ENCODE peak calls at places on chromosomes 5 and 9, in eight cellular contexts. H, S, Y, B, C, M, X and V are unnamed samples.
A peak's percentile ranks its signal among the peaks of the same experiment; 100 is the strongest.

GRCh38 chr5:137440800-137441199 is 58.3 kb downstream of the SPOCK1 start:
- DNase-seq in H (no peak), S (no peak), Y (no peak), B (no peak), C (no peak), M (no peak), X (no peak), V (no peak)

GRCh38 chr9:128285033-128285784 is 9.1 kb downstream of the SWI5 start:
- DNase-seq in H (no peak), S (no peak), Y (no peak), B (no peak), C (no peak), M (no peak), X (no peak), V (no peak)

GRCh38 chr5:76867827-76868693 is 18.2 kb downstream of the S100Z start:
- DNase-seq in H (peak; percentile 67), S (peak; percentile 83), Y (peak; percentile 94), B (peak; percentile 71), C (peak; percentile 60), M (peak; percentile 71), X (peak; percentile 81), V (peak; percentile 39)

GRCh38 chr9:123437201-123437600 is 81.2 kb downstream of the CRB2 start:
- DNase-seq in H (no peak), S (no peak), Y (no peak), B (no peak), C (no peak), M (no peak), X (no peak), V (no peak)

GRCh38 chr5:132491368-132492364 is 1.1 kb upstream of the IRF1 start:
- DNase-seq in H (no peak), S (peak; percentile 7), Y (no peak), B (no peak), C (peak; percentile 13), M (no peak), X (no peak), V (no peak)

GRCh38 chr5:56812110-56812509 is 3.2 kb upstream of the MAP3K1 start:
- DNase-seq in H (no peak), S (peak; percentile 31), Y (peak; percentile 35), B (no peak), C (no peak), M (no peak), X (no peak), V (no peak)

GRCh38 chr9:129197978-129198736 is 20.1 kb upstream of the IER5L start:
- DNase-seq in H (no peak), S (peak; percentile 48), Y (no peak), B (no peak), C (no peak), M (peak; percentile 90), X (peak; percentile 93), V (no peak)

GRCh38 chr5:20157089-20157488 is 169.1 kb upstream of the CDH18 start:
- DNase-seq in H (no peak), S (no peak), Y (no peak), B (no peak), C (no peak), M (no peak), X (no peak), V (no peak)

GRCh38 chr5:149549461-149550266 is 1.6 kb downstream of the CSNK1A1 start:
- DNase-seq in H (no peak), S (peak; percentile 61), Y (no peak), B (peak; percentile 60), C (peak; percentile 23), M (peak; percentile 70), X (peak; percentile 55), V (peak; percentile 65)

GRCh38 chr9:23492126-23493002 is 333.7 kb downstream of the ELAVL2 start:
- DNase-seq in H (peak; percentile 43), S (peak; percentile 73), Y (peak; percentile 41), B (no peak), C (no peak), M (peak; percentile 58), X (peak; percentile 1), V (no peak)

GRCh38 chr9:15144567-15145174 is 162.3 kb downstream of the TTC39B start:
- DNase-seq in H (no peak), S (no peak), Y (peak; percentile 77), B (no peak), C (no peak), M (peak; percentile 71), X (peak; percentile 22), V (no peak)

GRCh38 chr5:24832021-24832420 is 187.2 kb upstream of the CDH10 start:
- DNase-seq in H (no peak), S (no peak), Y (peak; percentile 62), B (no peak), C (no peak), M (no peak), X (no peak), V (no peak)

GRCh38 chr5:173204185-173204979 is 30.6 kb downstream of the NKX2-5 start:
- DNase-seq in H (no peak), S (peak; percentile 26), Y (no peak), B (peak; percentile 20), C (no peak), M (peak; percentile 48), X (peak; percentile 50), V (no peak)

GRCh38 chr5:154945695-154946301 is 4.9 kb downstream of the MRPL22 start:
- DNase-seq in H (no peak), S (no peak), Y (no peak), B (no peak), C (no peak), M (peak; percentile 43), X (peak; percentile 54), V (no peak)

GRCh38 chr5:23027341-23027740 is 174.2 kb upstream of the CDH12 start:
- DNase-seq in H (no peak), S (no peak), Y (no peak), B (no peak), C (no peak), M (no peak), X (peak; percentile 0), V (no peak)

GRCh38 chr9:95379630-95380029 is 62.1 kb upstream of the FANCC start:
- DNase-seq in H (no peak), S (no peak), Y (no peak), B (no peak), C (no peak), M (no peak), X (no peak), V (no peak)
- TF ChIP-seq CTCF in H (peak; percentile 14), S (no peak), Y (no peak), B (peak; percentile 5), C (peak; percentile 33), M (no peak), X (no peak), V (peak; percentile 28)

DNA sequence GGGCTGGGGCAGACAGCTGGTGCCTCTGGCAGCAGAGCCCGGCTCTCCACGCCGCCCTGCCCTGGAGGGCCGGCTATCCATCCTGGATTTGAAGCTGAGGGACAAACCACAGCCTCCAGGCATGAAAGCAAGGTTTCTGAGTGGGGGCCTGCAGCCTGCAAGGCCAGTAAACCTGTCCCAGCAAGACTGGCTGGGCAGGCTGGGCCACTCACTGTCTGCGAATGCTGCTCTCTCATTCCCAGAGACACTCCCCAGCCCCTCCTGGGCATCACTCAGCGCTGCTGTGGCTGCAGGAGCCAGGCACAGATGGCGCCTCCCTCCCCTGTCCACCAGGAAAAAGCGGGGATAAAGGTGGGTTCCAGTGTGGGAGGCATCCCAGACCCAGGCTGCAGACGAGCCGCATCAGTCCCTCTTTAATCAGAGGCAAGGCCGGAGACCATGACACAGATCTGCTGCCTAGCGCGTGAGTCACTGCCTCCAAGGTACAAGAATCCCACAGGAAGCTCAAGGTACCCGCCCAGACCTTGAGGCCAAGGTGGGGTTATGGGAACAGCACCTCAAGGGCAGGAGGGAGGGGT is 118.0 kb downstream of the VAV2 start:
- DNase-seq in H (peak; percentile 74), S (peak; percentile 83), Y (peak; percentile 97), B (no peak), C (no peak), M (peak; percentile 36), X (peak; percentile 45), V (no peak)
- H3K4me3 ChIP-seq in H (no peak overlapping the region), S (no peak overlapping the region), Y (peak overlapping the region; percentile 50), B (no peak overlapping the region), C (no peak overlapping the region), M (no peak overlapping the region), X (no peak overlapping the region), V (no peak overlapping the region)

DNA sequence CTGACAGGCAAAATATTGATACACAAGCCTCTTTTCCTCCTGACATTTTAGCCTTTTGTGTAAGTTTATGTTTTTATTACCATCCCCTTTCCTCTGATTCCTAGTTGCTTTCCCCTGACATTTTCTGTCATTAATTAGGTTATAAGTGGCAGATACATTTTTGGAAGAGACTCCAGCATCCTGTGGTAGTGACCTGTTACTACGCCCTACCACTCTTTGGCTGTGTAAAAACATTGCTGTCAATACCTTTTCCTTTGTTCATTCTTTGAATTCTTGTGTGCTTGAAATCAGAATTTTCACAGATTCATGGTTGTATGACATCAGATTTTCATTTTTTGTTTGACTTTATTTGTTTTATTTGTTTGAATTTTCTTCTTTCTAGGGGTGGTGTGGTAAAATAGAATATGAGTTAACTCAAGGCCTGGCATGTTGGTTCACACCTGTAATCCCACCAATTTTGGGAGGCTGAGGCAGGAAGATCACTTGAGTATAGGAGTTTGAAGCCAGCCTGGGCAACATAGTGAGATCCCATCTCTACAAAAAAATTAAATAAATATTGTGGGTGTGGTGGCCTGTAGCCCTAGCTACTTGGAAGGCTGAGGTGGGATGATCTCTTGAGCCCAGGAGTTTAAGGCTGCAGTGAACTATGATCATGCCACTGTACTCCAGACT is 43.4 kb downstream of the UBE2R2 start:
- DNase-seq in H (no peak), S (no peak), Y (no peak), B (no peak), C (no peak), M (no peak), X (peak; percentile 29), V (no peak)
- TF ChIP-seq CTCF in H (no peak), S (no peak), Y (no peak), B (peak; percentile 11), C (no peak), M (peak; percentile 22), X (peak; percentile 15), V (peak; percentile 42)

GRCh38 chr5:535781-536698 is 11.8 kb upstream of the SLC9A3 start:
- DNase-seq in H (no peak), S (no peak), Y (no peak), B (no peak), C (no peak), M (no peak), X (no peak), V (no peak)

GRCh38 chr5:538801-539468 is 14.7 kb upstream of the SLC9A3 start:
- DNase-seq in H (no peak), S (no peak), Y (no peak), B (no peak), C (no peak), M (no peak), X (no peak), V (no peak)

GRCh38 chr5:537098-537497 is 12.8 kb upstream of the SLC9A3 start:
- DNase-seq in H (no peak), S (no peak), Y (no peak), B (no peak), C (no peak), M (no peak), X (no peak), V (no peak)

GRCh38 chr5:538271-538771 is 14.1 kb upstream of the SLC9A3 start:
- DNase-seq in H (no peak), S (no peak), Y (no peak), B (no peak), C (no peak), M (no peak), X (no peak), V (no peak)

DNA sequence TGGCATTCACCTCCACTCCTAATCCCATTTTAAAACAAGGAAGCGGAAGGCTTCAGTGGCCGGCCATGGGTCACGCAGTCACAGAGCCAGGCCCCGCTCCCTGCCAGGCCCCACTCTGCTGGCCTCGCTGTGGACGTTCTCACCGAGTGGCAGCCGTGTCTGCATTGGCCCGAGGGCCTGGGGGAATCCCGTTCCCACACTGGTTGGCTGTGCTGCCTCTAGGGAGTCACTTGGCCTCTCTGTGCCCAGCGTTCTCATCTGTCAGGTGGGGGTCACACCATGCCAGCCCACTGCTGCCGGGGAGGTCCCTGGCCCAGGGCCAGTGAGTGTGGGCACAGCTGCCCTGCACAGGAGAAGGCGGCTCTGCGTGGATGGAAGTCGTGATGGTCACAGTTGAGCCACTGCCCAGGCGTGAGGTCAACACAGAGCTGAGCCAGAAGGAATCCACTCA is 13.4 kb upstream of the SLC9A3 start:
- DNase-seq in H (no peak), S (no peak), Y (no peak), B (no peak), C (no peak), M (no peak), X (no peak), V (no peak)
- H3K4me3 ChIP-seq in H (no peak overlapping the region), S (no peak overlapping the region), Y (no peak overlapping the region), B (no peak overlapping the region), C (no peak overlapping the region), M (no peak overlapping the region), X (no peak overlapping the region), V (no peak overlapping the region)